ENCODE peak calls at places on chromosome 16, in ten cellular contexts. D is OCI-LY7, L is Karpas-422, Y is PC-3, O is SK-N-SH, Q is HCT116, N is PC-9, K is GM23248, F is MM.1S, I is hepatocyte. C is an unnamed sample. For H3K9me2, the result is how much of the 10 kb centered on the place peaks cover.

GRCh38 chr16:89561195-89562026 is 929 bp downstream of the RPL13 start:
- DNase-seq in N (no peak), K (no peak), I (no peak), O (no peak), Q (no peak), Y (no peak), L (peak), D (no peak), F (no peak), C (no peak)

GRCh38 chr16:13325396-13325795 is 424.0 kb downstream of the SHISA9 start:
- DNase-seq in D (no peak), N (peak), I (no peak), Q (no peak), F (no peak), L (no peak), Y (no peak), K (no peak), O (no peak), C (peak)

GRCh38 chr16:63689068-63689467 is 1432.8 kb downstream of the CDH11 start:
- DNase-seq in I (no peak), N (no peak), F (no peak), D (no peak), L (no peak), Q (no peak), K (no peak), Y (no peak), O (no peak), C (no peak)

GRCh38 chr16:53893731-53894435 is 189.9 kb downstream of the FTO start:
- DNase-seq in F (no peak), N (no peak), Q (no peak), Y (peak), D (no peak), I (no peak), O (no peak), K (peak), L (no peak), C (no peak)

GRCh38 chr16:66947302-66948033 is 12.2 kb downstream of the CES2 start:
- DNase-seq in D (peak), Q (peak), O (peak), I (peak), K (peak), Y (peak), F (peak), L (peak), N (peak), C (peak)

GRCh38 chr16:69467531-69468204 is 43.2 kb downstream of the CYB5B start:
- DNase-seq in Q (no peak), F (no peak), L (no peak), N (no peak), K (no peak), Y (no peak), I (no peak), O (no peak), D (no peak), C (no peak)

GRCh38 chr16:12229759-12230594 is 253.4 kb downstream of the SNX29 start:
- DNase-seq in K (peak), Q (no peak), I (peak), F (no peak), Y (peak), D (peak), N (no peak), O (no peak), L (no peak), C (no peak)

GRCh38 chr16:73254983-73255382 is 207.1 kb upstream of the ZFHX3 start:
- DNase-seq in N (no peak), Q (no peak), I (no peak), O (no peak), Y (peak), D (no peak), L (no peak), F (no peak), K (no peak), C (no peak)

GRCh38 chr16:27429330-27429871 is 27.4 kb downstream of the IL21R start:
- DNase-seq in L (no peak), Y (no peak), F (no peak), K (no peak), O (no peak), D (no peak), N (no peak), Q (no peak), I (no peak), C (no peak)

GRCh38 chr16:3520398-3520797 is 19.6 kb downstream of the CLUAP1 start:
- DNase-seq in Q (no peak), Y (no peak), O (no peak), K (no peak), I (peak), L (no peak), D (no peak), F (no peak), N (no peak), C (no peak)

GRCh38 chr16:1559446-1559975 is 26.0 kb downstream of the TMEM204 start:
- DNase-seq in D (no peak), K (no peak), F (no peak), O (no peak), I (no peak), Q (no peak), L (no peak), N (no peak), Y (no peak), C (no peak)

GRCh38 chr16:89598199-89598598 is 15.2 kb upstream of the DPEP1 start:
- DNase-seq in F (no peak), Y (no peak), O (no peak), L (peak), K (peak), I (no peak), D (no peak), Q (no peak), N (no peak), C (peak)

GRCh38 chr16:46573008-46573833 is 48.0 kb downstream of the SHCBP1 start:
- DNase-seq in D (no peak), L (no peak), O (no peak), I (no peak), Y (peak), K (peak), N (peak), F (no peak), Q (no peak), C (no peak)

GRCh38 chr16:27355610-27356009 is 41.8 kb downstream of the IL4R start:
- DNase-seq in L (peak), O (no peak), Q (peak), D (peak), Y (peak), K (peak), N (peak), I (no peak), F (no peak), C (peak)

GRCh38 chr16:89922884-89923639 is at the start of gene TUBB3:
- DNase-seq in L (peak), O (peak), K (peak), F (peak), D (peak), Y (peak), Q (peak), N (peak), I (peak), C (peak)

GRCh38 chr16:66044089-66044488 is 322.4 kb upstream of the CDH5 start:
- DNase-seq in L (no peak), K (no peak), F (no peak), Q (no peak), Y (no peak), O (no peak), D (no peak), N (no peak), I (no peak), C (no peak)

GRCh38 chr16:12497558-12497957 is 306.1 kb downstream of the CPPED1 start:
- DNase-seq in N (no peak), I (no peak), L (no peak), Q (no peak), K (no peak), D (peak), F (no peak), Y (no peak), O (no peak), C (no peak)

GRCh38 chr16:66188786-66189725 is 177.4 kb upstream of the CDH5 start:
- DNase-seq in F (no peak), Y (no peak), K (no peak), I (peak), Q (no peak), L (peak), D (no peak), N (no peak), O (no peak), C (no peak)

GRCh38 chr16:24826096-24826690 is 19.6 kb upstream of the SLC5A11 start:
- DNase-seq in Y (no peak), I (no peak), D (no peak), F (no peak), L (no peak), Q (no peak), O (no peak), K (no peak), N (no peak), C (no peak)

GRCh38 chr16:80803341-80804060 is 897 bp downstream of the CDYL2 start:
- DNase-seq in Q (no peak), I (peak), Y (peak), F (no peak), L (no peak), D (peak), O (peak), K (peak), N (no peak), C (peak)

GRCh38 chr16:30377050-30377811 is 2.6 kb downstream of the MYL11 start:
- DNase-seq in N (no peak), L (no peak), Y (no peak), D (no peak), I (no peak), K (no peak), Q (no peak), O (no peak), F (no peak), C (peak)

GRCh38 chr16:30375830-30376229 is 1.2 kb downstream of the MYL11 start:
- DNase-seq in Y (no peak), N (no peak), K (no peak), O (no peak), Q (no peak), D (no peak), L (no peak), I (no peak), F (no peak), C (peak)

GRCh38 chr16:30374538-30374937 is at the start of gene MYL11:
- DNase-seq in L (no peak), N (no peak), Y (no peak), K (no peak), Q (no peak), D (no peak), F (no peak), O (no peak), I (no peak), C (no peak)

GRCh38 chr16:30377812-30378235 is 3.2 kb downstream of the MYL11 start:
- DNase-seq in F (peak), K (peak), D (peak), L (peak), N (peak), O (peak), Y (peak), I (peak), Q (peak), C (peak)

GRCh38 chr16:30376508-30376907 is 1.9 kb downstream of the MYL11 start:
- DNase-seq in F (no peak), Y (no peak), N (no peak), L (peak), I (no peak), D (no peak), O (no peak), Q (no peak), K (no peak), C (no peak)
- H2AFZ ChIP-seq in F (no peak), Y (no peak), N (no peak), L (no peak), I (peak), D (no peak), O (no peak), Q (no peak), K (no peak), C (peak)

GRCh38 chr16:71367243-71367976 is 8.9 kb downstream of the CALB2 start:
- DNase-seq in D (peak), K (peak), Y (peak), N (peak), F (peak), Q (peak), L (peak), O (peak), I (peak), C (peak)

GRCh38 chr16:71369494-71369893 is 11.0 kb downstream of the CALB2 start:
- DNase-seq in Q (no peak), I (no peak), D (no peak), Y (no peak), K (no peak), L (no peak), F (no peak), N (no peak), O (no peak), C (no peak)

GRCh38 chr16:71373073-71373472 is 14.6 kb downstream of the CALB2 start:
- DNase-seq in L (no peak), F (no peak), K (peak), N (no peak), D (no peak), Y (peak), O (no peak), Q (peak), I (peak), C (no peak)

GRCh38 chr16:71365021-71365420 is 6.5 kb downstream of the CALB2 start:
- DNase-seq in Y (no peak), I (no peak), L (no peak), D (no peak), N (no peak), O (no peak), F (no peak), Q (no peak), K (no peak), C (no peak)

DNA sequence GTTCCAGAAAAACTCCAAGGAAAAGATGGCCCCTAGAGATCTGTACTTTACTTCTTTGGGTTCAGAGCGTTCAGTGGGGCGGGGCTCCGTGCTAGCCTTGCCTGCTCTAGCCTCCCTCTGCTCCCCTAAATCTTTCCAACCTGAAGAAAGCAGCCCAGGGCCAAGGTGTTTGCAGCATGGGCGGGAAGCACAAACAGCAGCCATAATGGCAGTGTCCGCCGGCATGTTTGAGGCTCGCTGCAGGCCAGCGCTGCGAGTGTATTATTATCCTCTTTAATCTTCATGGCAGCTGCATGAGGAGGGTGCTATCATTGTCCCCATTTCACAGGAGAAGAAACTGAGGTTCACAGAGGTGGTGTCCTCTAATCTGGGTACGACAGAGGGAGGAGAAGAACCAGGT is 10.4 kb downstream of the CALB2 start:
- DNase-seq in F (no peak), N (no peak), Y (no peak), D (no peak), K (no peak), Q (no peak), L (no peak), I (no peak), O (no peak), C (no peak)
- H3K9me2 ChIP-seq in F (under half), N (under half), Y (under half), D (under half), K (under half), Q (under half), L (under half), I (under half), O (under half), C (under half)

GRCh38 chr16:56281256-56281805 is 90.0 kb downstream of the GNAO1 start:
- DNase-seq in F (no peak), L (peak), O (peak), Q (no peak), Y (peak), I (no peak), D (no peak), K (peak), N (no peak), C (peak)

GRCh38 chr16:56277040-56277439 is 85.8 kb downstream of the GNAO1 start:
- DNase-seq in D (no peak), K (no peak), L (no peak), N (no peak), I (peak), Y (peak), O (peak), F (no peak), Q (no peak), C (peak)

GRCh38 chr16:56278196-56278855 is 87.0 kb downstream of the GNAO1 start:
- DNase-seq in L (no peak), Y (no peak), O (no peak), N (no peak), I (no peak), D (no peak), F (no peak), K (no peak), Q (no peak), C (no peak)

GRCh38 chr16:56279914-56280313 is 88.6 kb downstream of the GNAO1 start:
- DNase-seq in D (no peak), O (no peak), I (no peak), F (no peak), L (no peak), Q (no peak), N (no peak), K (no peak), Y (no peak), C (no peak)

GRCh38 chr16:56279132-56279531 is 87.8 kb downstream of the GNAO1 start:
- DNase-seq in F (no peak), N (peak), Y (peak), O (no peak), L (no peak), D (no peak), I (peak), K (no peak), Q (no peak), C (no peak)
- H2AFZ ChIP-seq in F (no peak), N (no peak), Y (no peak), O (no peak), L (no peak), D (no peak), I (no peak), K (no peak), Q (no peak), C (no peak)

GRCh38 chr16:22031483-22032083 is 23.7 kb downstream of the MOSMO start:
- DNase-seq in N (no peak), L (no peak), I (no peak), Q (no peak), O (no peak), D (no peak), K (no peak), F (no peak), Y (no peak), C (no peak)
- H3K9me2 ChIP-seq in N (under half), L (under half), I (under half), Q (under half), O (under half), D (under half), K (under half), F (under half), Y (under half), C (under half)

GRCh38 chr16:48089053-48089792 is 66.6 kb downstream of the ABCC12 start:
- DNase-seq in N (no peak), I (no peak), Q (no peak), F (no peak), O (no peak), L (peak), D (no peak), K (no peak), Y (no peak), C (no peak)

GRCh38 chr16:48082516-48082915 is 73.3 kb downstream of the ABCC12 start:
- DNase-seq in K (peak), Q (no peak), Y (no peak), F (no peak), N (no peak), O (no peak), L (no peak), D (no peak), I (no peak), C (no peak)

GRCh38 chr16:48091077-48091476 is 64.7 kb downstream of the ABCC12 start:
- DNase-seq in F (no peak), Q (no peak), L (no peak), D (no peak), K (no peak), I (no peak), O (no peak), N (no peak), Y (no peak), C (peak)

GRCh38 chr16:48086422-48086821 is 69.4 kb downstream of the ABCC12 start:
- DNase-seq in Y (no peak), O (no peak), N (no peak), D (no peak), F (no peak), L (no peak), I (no peak), K (no peak), Q (no peak), C (no peak)

DNA sequence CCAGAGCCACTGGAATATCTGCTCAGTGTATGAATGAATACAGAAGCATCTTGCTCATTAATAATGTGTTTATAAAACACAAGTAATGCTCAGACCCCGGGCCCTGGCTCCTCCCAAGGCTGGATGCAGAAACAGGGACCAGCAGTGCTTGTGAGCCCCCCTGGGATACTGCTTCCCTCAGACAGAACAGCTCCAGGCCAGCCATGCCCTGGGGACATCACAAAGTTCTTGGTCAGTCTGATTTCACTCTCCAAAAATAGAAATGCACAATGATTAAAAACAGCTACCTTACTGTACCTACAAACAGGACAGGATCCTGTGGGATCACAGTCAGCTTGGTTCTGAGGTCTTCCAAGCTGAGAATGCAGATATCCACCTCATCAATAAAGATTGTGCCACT is 68.2 kb downstream of the ABCC12 start:
- DNase-seq in I (no peak), K (no peak), D (no peak), L (no peak), Q (no peak), F (no peak), O (no peak), Y (no peak), N (no peak), C (no peak)
- H2AFZ ChIP-seq in I (no peak), K (no peak), D (no peak), L (no peak), Q (no peak), F (no peak), O (no peak), Y (no peak), N (no peak), C (peak)

DNA sequence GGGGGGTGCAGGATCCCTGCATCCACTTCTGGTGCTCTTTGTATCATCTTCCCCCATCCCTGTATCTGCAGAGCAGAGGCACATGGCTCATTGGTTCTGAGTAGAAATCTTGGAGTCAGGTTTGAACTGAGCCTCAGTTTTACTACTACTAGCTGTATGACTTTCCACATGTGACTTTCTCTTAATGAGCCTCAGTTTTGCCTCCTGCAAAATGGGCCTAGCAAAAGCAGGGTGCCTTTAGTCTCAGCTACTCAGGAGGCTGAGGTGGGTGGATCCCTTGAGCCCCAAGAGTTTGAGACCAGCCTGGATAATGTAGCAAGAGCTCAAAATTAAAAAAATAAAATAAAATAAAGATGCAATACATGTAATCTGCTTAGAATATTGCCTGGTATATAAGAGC is 81.4 kb downstream of the SDR42E1 start:
- DNase-seq in Y (no peak), Q (no peak), O (no peak), F (no peak), L (no peak), I (no peak), D (no peak), N (no peak), K (no peak), C (no peak)
- H3K9me2 ChIP-seq in Y (under half), Q (under half), O (under half), F (under half), L (under half), I (under half), D (under half), N (under half), K (under half), C (under half)

GRCh38 chr16:23152386-23153178 is 3.3 kb upstream of the USP31 start:
- DNase-seq in I (no peak), F (no peak), D (no peak), Q (no peak), O (no peak), N (no peak), L (peak), Y (no peak), K (no peak), C (no peak)
- H2AFZ ChIP-seq in I (no peak), F (no peak), D (no peak), Q (no peak), O (no peak), N (no peak), L (no peak), Y (no peak), K (no peak), C (no peak)

DNA sequence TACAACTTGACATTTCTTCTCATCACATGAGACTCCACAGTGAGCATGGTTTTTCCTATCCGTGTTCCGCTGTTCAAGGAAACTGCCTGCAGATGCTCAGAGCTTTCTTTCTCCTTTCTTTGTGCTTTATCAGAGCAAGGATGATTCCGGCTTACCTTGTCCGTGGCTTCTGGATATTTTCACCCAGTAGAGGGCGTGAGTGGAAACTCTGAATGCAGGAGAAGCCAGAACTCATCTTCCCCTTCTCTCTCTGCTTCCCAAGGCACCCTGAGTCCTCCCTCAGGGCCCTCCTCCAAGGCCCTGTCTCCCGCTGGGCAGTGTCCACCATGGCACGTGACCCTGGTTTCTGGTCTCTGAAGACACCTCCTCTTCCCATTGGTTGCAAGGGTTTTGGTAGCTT is 721.1 kb upstream of the RBFOX1 start:
- DNase-seq in D (no peak), K (no peak), I (no peak), F (no peak), Y (no peak), N (no peak), L (no peak), Q (no peak), O (no peak), C (peak)
- H3K9me2 ChIP-seq in D (under half), K (under half), I (under half), F (under half), Y (under half), N (under half), L (under half), Q (under half), O (under half), C (under half)

C was measured in GM23338.